ENCODE peak calls at places on chromosomes 1 and 21, in nine cellular contexts. H, Z, Y, S, X, O, E, P and L are unnamed samples.

GRCh38 chr1:8232036-8232757 is 85.7 kb upstream of the SLC45A1 start:
- DNase-seq in P (no peak), H (no peak), Y (peak; percentile 28), E (no peak), O (no peak), S (no peak), Z (no peak), X (no peak), L (no peak)

GRCh38 chr1:93702102-93702827 is 20.6 kb upstream of the BCAR3 start:
- DNase-seq in H (peak; percentile 56), E (peak; percentile 20), O (no peak), Y (no peak), X (no peak), Z (no peak), S (peak; percentile 60), P (peak; percentile 47), L (no peak)

GRCh38 chr1:244768804-244769203 is 66.7 kb upstream of the COX20 start:
- DNase-seq in O (no peak), P (no peak), E (no peak), Z (no peak), H (no peak), S (no peak), X (no peak), Y (no peak), L (no peak)

GRCh38 chr1:23169727-23170335 is 1.2 kb upstream of the LUZP1 start:
- DNase-seq in E (peak; percentile 94), S (peak; percentile 69), O (peak; percentile 43), Y (no peak), X (peak; percentile 12), P (peak; percentile 49), H (peak; percentile 18), Z (no peak), L (no peak)

GRCh38 chr1:12485231-12486172 is 132.5 kb downstream of the DHRS3 start:
- DNase-seq in O (no peak), E (no peak), S (no peak), Y (no peak), Z (no peak), P (no peak), X (no peak), H (no peak), L (no peak)

GRCh38 chr1:161962094-161962887 is 61.4 kb downstream of the OLFML2B start:
- DNase-seq in H (peak; percentile 71), X (peak; percentile 81), Z (no peak), O (no peak), S (no peak), P (peak; percentile 68), E (peak; percentile 55), Y (peak; percentile 69), L (no peak)

GRCh38 chr1:61156576-61157239 is 74.3 kb downstream of the NFIA start:
- DNase-seq in E (no peak), P (no peak), X (no peak), Z (no peak), O (no peak), H (no peak), S (no peak), Y (no peak), L (no peak)

GRCh38 chr1:178066904-178067531 is 26.9 kb upstream of the RASAL2 start:
- DNase-seq in X (no peak), H (peak; percentile 40), O (no peak), Z (no peak), Y (no peak), S (no peak), E (no peak), P (peak; percentile 68), L (no peak)

GRCh38 chr1:157035121-157035520 is 10.4 kb downstream of the ARHGEF11 start:
- DNase-seq in X (no peak), Y (no peak), O (no peak), Z (no peak), E (no peak), H (no peak), S (no peak), P (no peak), L (no peak)

GRCh38 chr21:36077758-36078157 is 7.9 kb downstream of the CBR1 start:
- DNase-seq in S (no peak), P (no peak), O (no peak), X (no peak), Z (no peak), E (no peak), Y (no peak), H (no peak), L (no peak)

GRCh38 chr1:66271216-66271903 is 262.6 kb upstream of the SGIP1 start:
- DNase-seq in H (peak; percentile 68), S (peak; percentile 89), X (peak; percentile 98), Z (peak; percentile 56), E (peak; percentile 97), Y (peak; percentile 87), P (peak; percentile 16), O (peak; percentile 97), L (no peak)

GRCh38 chr1:119136401-119136800 is 4.1 kb downstream of the WARS2 start:
- DNase-seq in O (no peak), E (peak; percentile 84), P (no peak), S (no peak), X (peak; percentile 16), Z (no peak), H (no peak), Y (no peak), L (no peak)

GRCh38 chr1:52238474-52238873 is 96.6 kb downstream of the ZFYVE9 start:
- DNase-seq in H (no peak), X (peak; percentile 68), P (no peak), S (no peak), E (peak; percentile 89), Y (peak; percentile 37), Z (no peak), O (no peak), L (no peak)

GRCh38 chr1:116147114-116147510 is 35.9 kb downstream of the MAB21L3 start:
- DNase-seq in O (no peak), X (no peak), Y (no peak), H (no peak), Z (no peak), P (no peak), S (no peak), E (no peak), L (no peak)

GRCh38 chr1:6014130-6014999 is 22.1 kb upstream of the NPHP4 start:
- DNase-seq in E (no peak), P (no peak), H (no peak), Z (no peak), X (no peak), Y (no peak), O (no peak), S (peak; percentile 67), L (no peak)

GRCh38 chr1:6023346-6023745 is 22.3 kb upstream of the KCNAB2 start:
- DNase-seq in P (no peak), E (no peak), Y (no peak), X (no peak), Z (no peak), H (no peak), O (no peak), S (no peak), L (no peak)

GRCh38 chr1:6022193-6022592 is 23.5 kb upstream of the KCNAB2 start:
- DNase-seq in S (no peak), E (no peak), H (no peak), X (no peak), Z (no peak), Y (no peak), O (no peak), P (no peak), L (no peak)

GRCh38 chr1:6016191-6016865 is 24.1 kb upstream of the NPHP4 start:
- DNase-seq in P (no peak), O (no peak), X (peak; percentile 45), Y (peak; percentile 95), S (no peak), Z (no peak), E (peak; percentile 79), H (no peak), L (no peak)

DNA sequence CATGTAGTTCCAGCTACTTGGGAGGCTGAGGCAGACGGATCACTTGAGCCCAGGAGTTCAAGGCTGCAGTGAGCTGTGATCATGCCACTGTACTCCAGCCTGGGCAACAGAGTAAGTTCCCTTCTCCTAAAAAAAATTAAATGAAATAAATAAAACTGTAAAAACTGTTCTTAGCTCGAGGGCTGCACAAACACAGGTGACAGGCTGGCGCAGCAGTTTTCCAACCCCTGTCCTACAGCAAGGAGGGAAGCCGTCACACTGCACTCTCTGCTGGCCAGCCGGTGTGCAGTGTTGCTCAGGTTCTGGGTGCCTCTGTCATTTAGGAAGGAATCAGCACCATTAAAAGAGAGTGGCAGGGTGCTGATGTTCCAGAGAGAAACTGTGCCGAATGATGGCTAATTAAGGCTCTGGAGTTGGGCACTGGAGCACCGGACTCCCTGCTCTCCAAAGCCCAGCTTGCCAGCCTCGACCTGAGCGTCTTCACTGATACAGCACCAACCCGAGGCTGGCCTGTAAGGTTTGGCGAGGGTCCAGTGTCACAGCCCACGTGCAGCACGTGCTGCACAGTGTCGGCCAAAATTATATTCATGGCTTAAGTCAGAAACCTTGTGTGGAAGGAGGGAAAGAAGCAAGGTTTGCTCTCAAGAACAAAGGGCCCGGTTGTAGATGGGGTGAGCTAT is 26.4 kb upstream of the KCNAB2 start:
- DNase-seq in H (no peak), P (no peak), E (no peak), S (no peak), O (no peak), Y (no peak), Z (no peak), X (no peak), L (no peak)
- TF ChIP-seq CTCF in H (no peak), P (no peak), E (no peak), S (no peak), O (no peak), Y (no peak), Z (no peak), X (no peak), L (no peak)

DNA sequence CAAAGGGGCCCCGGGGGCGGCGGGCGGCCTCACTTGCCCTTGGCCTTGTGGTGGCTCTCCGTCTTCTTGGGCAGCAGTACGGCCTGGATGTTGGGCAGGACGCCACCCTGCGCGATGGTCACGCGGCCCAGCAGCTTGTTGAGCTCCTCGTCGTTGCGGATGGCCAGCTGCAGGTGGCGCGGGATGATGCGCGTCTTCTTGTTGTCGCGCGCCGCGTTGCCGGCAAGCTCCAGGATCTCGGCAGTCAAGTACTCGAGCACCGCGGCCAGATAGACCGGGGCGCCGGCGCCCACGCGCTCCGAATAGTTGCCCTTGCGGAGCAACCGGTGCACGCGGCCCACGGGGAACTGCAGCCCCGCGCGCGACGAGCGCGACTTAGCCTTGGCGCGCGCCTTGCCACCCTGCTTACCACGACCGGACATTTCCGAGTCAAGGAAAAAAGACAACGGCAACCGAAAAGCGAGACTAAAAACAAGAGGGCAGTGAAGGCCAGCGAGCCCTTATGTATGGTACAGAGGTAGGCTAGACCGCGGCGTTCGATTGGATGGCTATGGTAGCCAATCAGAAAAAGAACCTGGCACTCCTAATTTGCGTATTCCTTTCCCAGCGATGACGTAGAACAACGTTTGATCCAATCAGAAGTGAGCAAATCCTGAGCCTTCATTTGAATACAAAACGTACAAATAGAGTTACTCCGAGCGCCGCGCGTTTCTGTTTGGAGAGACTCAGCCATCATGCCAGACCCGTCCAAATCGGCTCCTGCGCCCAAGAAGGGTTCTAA is 29.6 kb upstream of the RNF187 start:
- DNase-seq in Z (peak; percentile 59), X (peak; percentile 97), S (peak; percentile 91), Y (peak; percentile 99), P (peak; percentile 89), O (peak; percentile 94), E (peak; percentile 99), H (peak; percentile 97), L (peak; percentile 53)
- TF ChIP-seq CTCF in Z (no peak), X (peak; percentile 66), S (peak; percentile 17), Y (peak; percentile 58), P (no peak), O (no peak), E (peak; percentile 30), H (peak; percentile 13), L (no peak)

GRCh38 chr1:112501810-112502641 is 6.7 kb upstream of the WNT2B start:
- DNase-seq in E (peak; percentile 70), Z (peak; percentile 48), S (peak; percentile 78), X (peak; percentile 68), O (peak; percentile 57), Y (peak; percentile 51), P (peak; percentile 76), H (peak; percentile 56), L (peak; percentile 51)
- TF ChIP-seq CTCF in E (peak; percentile 75), Z (no peak), S (peak; percentile 56), X (peak; percentile 81), O (peak; percentile 51), Y (peak; percentile 84), P (peak; percentile 63), H (peak; percentile 70), L (no peak)

GRCh38 chr1:168342572-168343280 is 62.0 kb downstream of the TBX19 start:
- DNase-seq in X (peak; percentile 73), E (peak; percentile 90), O (peak; percentile 88), Y (peak; percentile 72), Z (peak; percentile 74), S (peak; percentile 89), P (peak; percentile 70), H (peak; percentile 91), L (peak; percentile 65)
- TF ChIP-seq CTCF in X (peak; percentile 88), E (peak; percentile 79), O (peak; percentile 84), Y (peak; percentile 78), Z (no peak), S (peak; percentile 83), P (peak; percentile 72), H (peak; percentile 86), L (no peak)